ENCODE peak calls at places on chromosomes 1 and 21, in four cellular contexts. T is MM.1S, A is psoas muscle, H is cardiac muscle cell. O is an unnamed sample. For H3K36me3, the result is how much of the 10 kb centered on the place peaks cover.

GRCh38 chr1:20590313-20590777 is 1.4 kb downstream of the CDA start:
- DNase-seq in A (peak), T (no peak), H (peak), O (no peak)

GRCh38 chr1:245306628-245307410 is 152.0 kb downstream of the KIF26B start:
- DNase-seq in H (no peak), T (no peak), A (no peak), O (no peak)

GRCh38 chr1:32394890-32395415 is 712 bp upstream of the BSDC1 start:
- DNase-seq in A (no peak), T (no peak), H (peak), O (no peak)

GRCh38 chr1:15323351-15323988 is 76.4 kb downstream of the FHAD1 start:
- DNase-seq in H (peak), T (peak), A (peak), O (peak)

GRCh38 chr1:192793983-192794767 is 14.7 kb upstream of the RGS2 start:
- DNase-seq in T (no peak), A (no peak), H (no peak), O (no peak)

GRCh38 chr1:62941780-62942179 is 157.8 kb downstream of the ATG4C start:
- DNase-seq in A (no peak), T (no peak), H (no peak), O (no peak)

GRCh38 chr1:43293896-43294760 is 6.7 kb upstream of the TIE1 start:
- DNase-seq in A (no peak), T (no peak), H (peak), O (no peak)

GRCh38 chr1:244092293-244093264 is 41.5 kb downstream of the ZBTB18 start:
- DNase-seq in A (no peak), H (peak), T (no peak), O (no peak)

GRCh38 chr1:224333309-224333926 is 3.4 kb upstream of the NVL start:
- DNase-seq in A (no peak), H (peak), T (peak), O (peak)

GRCh38 chr1:167650266-167651160 is 20.5 kb downstream of the RCSD1 start:
- DNase-seq in H (no peak), A (no peak), T (peak), O (no peak)

GRCh38 chr1:234309243-234309597 is 64.0 kb upstream of the COA6 start:
- DNase-seq in H (no peak), A (no peak), T (no peak), O (no peak)

GRCh38 chr1:31751822-31752241 is 12.3 kb downstream of the ADGRB2 start:
- DNase-seq in A (no peak), H (no peak), T (no peak), O (no peak)

GRCh38 chr1:228362884-228363450 is 43.7 kb downstream of the TRIM11 start:
- DNase-seq in H (no peak), T (no peak), A (no peak), O (no peak)

GRCh38 chr1:203186091-203186445 is 436 bp downstream of the CHI3L1 start:
- DNase-seq in A (no peak), T (no peak), H (no peak), O (no peak)

GRCh38 chr21:25862596-25862995 is 127.8 kb downstream of the GABPA start:
- DNase-seq in T (peak), A (no peak), H (peak), O (no peak)

GRCh38 chr1:169200319-169200718 is 93.8 kb downstream of the ATP1B1 start:
- DNase-seq in H (no peak), T (no peak), A (no peak), O (no peak)

GRCh38 chr21:39313457-39314154 is at the start of gene BRWD1:
- DNase-seq in H (peak), A (peak), T (peak), O (peak)

GRCh38 chr1:248737457-248737856 is 18.1 kb downstream of the LYPD8 start:
- DNase-seq in H (no peak), A (no peak), T (no peak), O (no peak)

GRCh38 chr1:2300004-2300771 is 72.1 kb downstream of the SKI start:
- DNase-seq in T (peak), A (no peak), H (no peak), O (peak)

GRCh38 chr21:36163780-36164426 is 7.3 kb downstream of the DOP1B start:
- DNase-seq in H (no peak), T (no peak), A (no peak), O (no peak)

GRCh38 chr1:152996633-152997385 is 4.7 kb upstream of the SPRR3 start:
- DNase-seq in A (no peak), H (no peak), T (no peak), O (no peak)

GRCh38 chr1:115671176-115672062 is 29.6 kb downstream of the VANGL1 start:
- DNase-seq in A (no peak), T (no peak), H (no peak), O (no peak)

GRCh38 chr1:67749844-67750689 is 65.1 kb downstream of the GADD45A start:
- DNase-seq in T (peak), A (no peak), H (peak), O (no peak)

GRCh38 chr21:41975391-41976272 is 21.8 kb upstream of the C2CD2 start:
- DNase-seq in T (no peak), A (no peak), H (no peak), O (no peak)

GRCh38 chr1:216186131-216186530 is 237.1 kb downstream of the USH2A start:
- DNase-seq in T (no peak), H (no peak), A (no peak), O (no peak)

GRCh38 chr1:40317394-40318074 is 448 bp upstream of the COL9A2 start:
- DNase-seq in H (no peak), A (no peak), T (no peak), O (no peak)

GRCh38 chr21:27425172-27425571 is 458.3 kb upstream of the ADAMTS5 start:
- DNase-seq in A (no peak), H (peak), T (no peak), O (no peak)
- H3K27ac ChIP-seq in A (no peak), H (no peak), T (no peak), O (no peak)

GRCh38 chr1:179872558-179872957 is 5.0 kb downstream of the TOR1AIP2 start:
- DNase-seq in A (no peak), T (peak), H (no peak), O (no peak)
- H3K4me3 ChIP-seq in A (peak), T (no peak), H (no peak), O (no peak)

DNA sequence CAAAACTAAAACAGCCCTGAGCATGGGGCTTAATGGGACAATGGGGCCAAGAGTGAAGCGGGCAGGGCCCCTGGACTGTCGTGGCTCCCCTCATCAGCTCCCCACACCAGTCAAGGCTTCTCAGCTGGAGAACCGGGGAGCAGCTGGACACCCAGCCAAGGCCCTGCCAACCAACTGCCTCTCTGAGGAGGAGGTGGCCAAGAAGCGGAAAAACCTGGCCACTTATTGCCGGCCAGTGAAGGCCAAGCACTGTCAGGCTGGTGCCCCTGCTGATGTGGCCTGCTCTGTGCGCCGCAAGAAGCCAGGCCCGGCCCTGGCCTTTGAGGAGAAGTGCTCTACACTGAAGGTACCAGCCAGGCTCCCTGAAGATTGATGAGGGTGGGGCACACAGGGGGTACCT is 2.5 kb upstream of the CYB561D1 start:
- DNase-seq in T (no peak), A (no peak), H (no peak), O (no peak)
- H3K36me3 ChIP-seq in T (under half), A (under half), H (under half), O (under half)

DNA sequence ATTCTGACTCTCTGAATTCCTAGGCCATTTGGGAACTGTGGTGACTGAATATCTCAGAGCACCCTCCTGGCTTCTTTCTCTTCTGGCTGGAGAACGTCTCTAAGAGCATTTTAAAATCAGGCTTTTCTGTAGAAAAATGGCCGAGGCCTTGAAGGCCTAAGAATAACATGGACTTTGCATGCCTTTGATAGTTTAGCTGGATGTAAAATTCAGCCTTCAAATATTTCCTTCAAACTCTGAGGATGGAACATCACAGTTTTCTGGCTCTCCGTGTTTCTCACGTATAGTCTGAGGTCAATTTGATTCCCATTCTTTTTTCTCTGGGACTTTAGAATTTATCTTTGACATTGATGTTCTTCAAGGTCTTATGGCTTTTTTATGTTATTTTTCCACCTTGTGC is 34.0 kb downstream of the ARHGEF16 start:
- DNase-seq in H (no peak), T (no peak), A (no peak), O (no peak)
- H3K27ac ChIP-seq in H (no peak), T (no peak), A (no peak), O (no peak)

GRCh38 chr1:37901893-37902225 is 42.5 kb upstream of the MTF1 start:
- DNase-seq in H (no peak), T (no peak), A (no peak), O (no peak)
- H3K4me3 ChIP-seq in H (no peak), T (no peak), A (no peak), O (no peak)

GRCh38 chr1:184101571-184101970 is 50.0 kb downstream of the TSEN15 start:
- DNase-seq in A (no peak), H (no peak), T (no peak), O (no peak)
- H3K36me3 ChIP-seq in A (under half), H (under half), T (under half), O (under half)

O was measured in CD4-positive, CD25-positive, alpha-beta regulatory T cell.